ENCODE peak calls at places on chromosome 14, in four cellular contexts. V is suprapubic skin, H is psoas muscle, P is fibroblast of the aortic adventitia. E is an unnamed sample.

GRCh38 chr14:84036863-84037262 is 1493.1 kb upstream of the FLRT2 start:
- DNase-seq in V (no peak), H (no peak), P (no peak), E (no peak)

GRCh38 chr14:87615822-87616679 is 376.9 kb downstream of the GALC start:
- DNase-seq in V (no peak), H (no peak), P (peak), E (no peak)

GRCh38 chr14:104724407-104724980 is 465 bp downstream of the ADSS1 start:
- DNase-seq in V (no peak), H (peak), P (no peak), E (no peak)

GRCh38 chr14:35403085-35403396 is 1.5 kb downstream of the NFKBIA start:
- DNase-seq in V (no peak), H (peak), P (peak), E (peak)

GRCh38 chr14:70173569-70173968 is 15.2 kb downstream of the SLC8A3 start:
- DNase-seq in V (no peak), H (peak), P (no peak), E (no peak)

GRCh38 chr14:92922883-92923743 is at the start of gene CHGA:
- DNase-seq in V (no peak), H (peak), P (peak), E (peak)

GRCh38 chr14:33679461-33680225 is 271.2 kb downstream of the EGLN3 start:
- DNase-seq in V (no peak), H (no peak), P (peak), E (no peak)

GRCh38 chr14:100654814-100655795 is 67.9 kb upstream of the BEGAIN start:
- DNase-seq in V (no peak), H (no peak), P (no peak), E (no peak)

GRCh38 chr14:24920265-24921080 is 129.5 kb downstream of the STXBP6 start:
- DNase-seq in V (no peak), H (no peak), P (no peak), E (no peak)

GRCh38 chr14:70156602-70157001 is 32.1 kb downstream of the SLC8A3 start:
- DNase-seq in V (no peak), H (peak), P (no peak), E (no peak)

GRCh38 chr14:41663478-41663845 is 56.8 kb downstream of the LRFN5 start:
- DNase-seq in V (no peak), H (no peak), P (peak), E (no peak)

GRCh38 chr14:79515158-79515557 is 696.1 kb downstream of the DIO2 start:
- DNase-seq in V (no peak), H (no peak), P (no peak), E (no peak)

GRCh38 chr14:56812364-56813103 is 2.3 kb upstream of the OTX2 start:
- DNase-seq in V (no peak), H (no peak), P (no peak), E (no peak)

GRCh38 chr14:101843665-101844064 is 82.2 kb downstream of the PPP2R5C start:
- DNase-seq in V (no peak), H (no peak), P (no peak), E (peak)

GRCh38 chr14:39107624-39108023 is 4.6 kb upstream of the SEC23A start:
- DNase-seq in V (no peak), H (no peak), P (peak), E (no peak)

GRCh38 chr14:99734406-99735051 is 50.4 kb downstream of the CYP46A1 start:
- DNase-seq in V (peak), H (peak), P (no peak), E (no peak)

GRCh38 chr14:52042371-52043037 is 26.4 kb downstream of the NID2 start:
- DNase-seq in V (no peak), H (no peak), P (no peak), E (no peak)

GRCh38 chr14:73785336-73785833 is 66.2 kb upstream of the PTGR2 start:
- DNase-seq in V (no peak), H (no peak), P (peak), E (no peak)

GRCh38 chr14:23164949-23165348 is 18.5 kb downstream of the SLC7A8 start:
- DNase-seq in V (no peak), H (no peak), P (no peak), E (no peak)
- TF ChIP-seq CTCF in V (no peak), H (no peak), P (no peak), E (no peak)

GRCh38 chr14:37711499-37712475 is 116.4 kb downstream of the TTC6 start:
- DNase-seq in V (no peak), H (no peak), P (no peak), E (no peak)

GRCh38 chr14:37708481-37708880 is 113.1 kb downstream of the TTC6 start:
- DNase-seq in V (no peak), H (no peak), P (no peak), E (no peak)

GRCh38 chr14:37707716-37708115 is 112.3 kb downstream of the TTC6 start:
- DNase-seq in V (no peak), H (no peak), P (no peak), E (no peak)

GRCh38 chr14:37712976-37713431 is 117.6 kb downstream of the TTC6 start:
- DNase-seq in V (no peak), H (no peak), P (no peak), E (no peak)

GRCh38 chr14:37709419-37710195 is 114.2 kb downstream of the TTC6 start:
- DNase-seq in V (no peak), H (no peak), P (peak), E (no peak)
- TF ChIP-seq CTCF in V (no peak), H (peak), P (peak), E (no peak)

DNA sequence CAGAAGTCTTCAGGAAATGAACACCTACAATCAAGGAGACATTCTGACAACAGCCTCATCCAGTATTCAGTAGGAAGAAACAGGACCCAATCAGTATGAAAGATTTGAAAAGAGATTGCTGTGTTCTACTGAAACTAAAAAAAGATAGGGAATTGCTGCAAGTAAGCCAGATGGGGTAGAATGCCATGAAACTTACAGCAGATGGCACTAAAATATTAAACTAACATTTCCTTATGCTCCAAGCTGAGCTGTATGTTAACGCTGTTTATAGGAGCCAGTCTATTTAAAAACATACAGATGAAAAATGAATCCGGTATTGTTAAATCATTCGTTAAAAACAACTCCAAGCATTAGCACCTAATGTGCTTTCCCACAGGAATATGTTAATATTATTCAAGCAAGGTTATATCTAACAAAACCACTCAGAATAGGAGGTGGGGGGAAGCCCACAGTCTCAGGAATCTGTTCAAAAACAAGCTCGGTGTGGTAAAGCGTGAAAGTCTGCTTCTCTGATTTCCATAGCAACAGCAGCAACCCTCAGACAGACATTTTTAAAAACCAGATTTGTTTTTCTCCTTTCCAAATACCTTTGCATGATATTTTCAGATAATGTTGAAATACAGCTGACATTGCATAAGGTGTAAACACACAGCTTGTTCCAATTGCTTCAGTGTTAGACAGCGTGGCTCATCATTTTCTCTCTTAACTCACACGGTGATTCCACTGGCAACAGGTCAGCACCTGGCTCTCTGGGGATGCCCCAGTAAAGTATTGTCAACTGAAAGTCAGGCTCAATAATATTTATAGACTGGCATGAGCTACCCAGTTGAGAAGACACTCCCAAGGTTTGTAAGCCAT is 131.4 kb upstream of the CCDC175 start:
- DNase-seq in V (no peak), H (no peak), P (peak), E (no peak)
- TF ChIP-seq CTCF in V (no peak), H (no peak), P (peak), E (no peak)

DNA sequence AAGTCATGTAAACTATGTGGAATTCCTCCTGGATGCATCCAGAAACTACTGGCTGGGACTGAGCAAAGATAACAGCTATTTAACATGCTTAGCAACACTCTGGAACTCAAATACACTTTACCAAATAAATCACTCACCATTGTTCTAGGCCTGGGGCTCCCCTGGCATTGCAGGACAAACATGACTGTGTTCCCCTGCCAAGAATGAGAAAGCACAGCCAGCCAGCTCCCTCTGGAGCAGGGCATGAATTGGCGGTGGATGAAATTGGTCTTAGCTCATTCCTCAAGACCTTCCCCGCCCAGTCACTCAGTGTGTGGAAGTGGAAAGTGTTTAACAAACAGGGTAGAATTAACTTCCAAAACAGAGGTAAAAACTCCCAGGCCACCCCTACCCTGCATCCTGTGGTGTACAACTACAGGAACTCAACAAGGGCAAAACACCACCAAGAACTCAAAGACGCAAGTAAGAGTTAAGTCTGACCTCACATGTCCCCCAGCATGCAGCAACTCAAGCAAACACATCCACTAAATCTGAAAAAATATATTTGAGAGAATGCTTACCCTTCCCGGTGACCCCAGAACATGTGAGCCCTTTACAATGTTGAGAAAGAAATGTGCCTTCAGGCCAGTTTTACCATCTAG is 58.4 kb upstream of the BDKRB2 start:
- DNase-seq in V (peak), H (no peak), P (peak), E (no peak)
- TF ChIP-seq CTCF in V (no peak), H (no peak), P (no peak), E (no peak)

DNA sequence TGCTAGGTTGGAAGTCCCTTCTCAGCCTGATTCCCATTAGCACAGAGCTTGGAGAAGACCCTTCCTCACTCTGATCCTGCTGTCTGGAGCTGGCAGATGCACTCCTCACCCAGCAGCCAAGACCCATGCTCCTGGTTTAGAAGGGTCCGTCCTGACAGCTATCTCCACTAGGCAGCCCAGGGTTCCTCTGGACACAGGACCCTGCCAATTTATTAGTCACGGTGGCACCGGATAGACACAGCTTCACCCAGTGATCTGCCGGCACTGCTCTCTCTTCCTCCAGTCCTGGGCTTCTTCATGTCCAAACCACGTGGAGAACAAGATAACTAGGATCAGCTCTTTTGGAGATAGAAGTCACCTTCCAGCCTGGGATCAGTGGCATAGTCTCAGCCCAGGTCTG is 26.2 kb upstream of the TCL1B start:
- DNase-seq in V (no peak), H (no peak), P (no peak), E (no peak)
- TF ChIP-seq CTCF in V (no peak), H (no peak), P (no peak), E (no peak)

E was measured in activated B cell treated with CpG ODN at 0.5 μM for 24 hours.